ENCODE peak calls at places on chromosomes 16 and 17, in ten cellular contexts. U is EL; A is tibial nerve; Z is endodermal cell; L is mammary epithelial cell; J is CD4-positive, alpha-beta T cell; Y is NAMALWA; S is GF-D8; O is stimulated activated CD8-positive, alpha-beta memory T cell treated with anti-CD3 and anti-CD28 coated beads, Interleukin-2, amount 100 ng/mL, for 48 hours; G is A673. N is an unnamed sample.

GRCh38 chr17:40309031-40309937 is at the start of gene RARA:
- DNase-seq in U (no peak), A (peak), Z (peak), L (no peak), J (no peak), Y (peak), S (no peak), O (no peak), G (no peak), N (no peak)

GRCh38 chr17:66578781-66579489 is 256.0 kb upstream of the CACNG5 start:
- DNase-seq in U (peak), A (no peak), Z (peak), L (no peak), J (no peak), Y (no peak), S (no peak), O (no peak), G (peak), N (no peak)

GRCh38 chr17:3208484-3208883 is 1.0 kb downstream of the OR1A1 start:
- DNase-seq in U (no peak), A (no peak), Z (no peak), L (no peak), J (no peak), Y (no peak), S (no peak), O (no peak), G (no peak), N (no peak)

GRCh38 chr16:79632289-79632688 is 31.8 kb upstream of the MAF start:
- DNase-seq in U (no peak), A (no peak), Z (no peak), L (peak), J (no peak), Y (no peak), S (no peak), O (no peak), G (no peak), N (no peak)

GRCh38 chr17:77830816-77831490 is 127.5 kb upstream of the TNRC6C start:
- DNase-seq in U (no peak), A (no peak), Z (peak), L (no peak), J (no peak), Y (no peak), S (no peak), O (no peak), G (no peak), N (no peak)

GRCh38 chr17:28369684-28370034 is 448 bp downstream of the VTN start:
- DNase-seq in U (no peak), A (no peak), Z (no peak), L (no peak), J (no peak), Y (no peak), S (no peak), O (no peak), G (no peak), N (no peak)

GRCh38 chr17:7440823-7441174 is 1.5 kb downstream of the FGF11 start:
- DNase-seq in U (peak), A (no peak), Z (peak), L (peak), J (no peak), Y (no peak), S (no peak), O (no peak), G (no peak), N (peak)

GRCh38 chr17:76152580-76152979 is 11.5 kb upstream of the FOXJ1 start:
- DNase-seq in U (no peak), A (no peak), Z (peak), L (no peak), J (no peak), Y (no peak), S (no peak), O (no peak), G (no peak), N (no peak)

GRCh38 chr17:80694085-80694991 is 149.7 kb downstream of the RPTOR start:
- DNase-seq in U (no peak), A (no peak), Z (no peak), L (no peak), J (no peak), Y (no peak), S (no peak), O (no peak), G (no peak), N (no peak)

GRCh38 chr17:19647697-19648474 is 665 bp upstream of the ALDH3A2 start:
- DNase-seq in U (peak), A (peak), Z (peak), L (peak), J (peak), Y (peak), S (peak), O (peak), G (peak), N (peak)